ENCODE peak calls at places on chromosomes 12 and 14, in five cellular contexts. G, O, M, N and Q are unnamed samples.

GRCh38 chr14:58641509-58641908 is 3.7 kb downstream of the DACT1 start:
- DNase-seq in O (no peak), M (no peak), G (no peak), N (no peak), Q (no peak)

GRCh38 chr12:104187446-104188155 is 28.0 kb upstream of the TXNRD1 start:
- DNase-seq in N (no peak), M (no peak), G (no peak), O (no peak), Q (peak; percentile 26)

GRCh38 chr12:126772171-126772864 is 1494.7 kb upstream of the TMEM132C start:
- DNase-seq in O (no peak), G (no peak), M (no peak), N (no peak), Q (no peak)

GRCh38 chr12:106527356-106527755 is 55.4 kb upstream of the RFX4 start:
- DNase-seq in O (no peak), N (no peak), G (peak; percentile 16), M (no peak), Q (no peak)

GRCh38 chr12:18718462-18718861 is 19.4 kb downstream of the PLCZ1 start:
- DNase-seq in N (no peak), O (no peak), M (no peak), G (no peak), Q (no peak)

GRCh38 chr12:116594325-116595038 is 35.3 kb downstream of the MAP1LC3B2 start:
- DNase-seq in O (peak; percentile 62), N (no peak), G (no peak), M (peak; percentile 49), Q (no peak)

GRCh38 chr12:109550310-109550680 is 23.0 kb downstream of the MMAB start:
- DNase-seq in G (no peak), M (no peak), N (no peak), O (no peak), Q (no peak)

GRCh38 chr12:24475337-24475736 is 473.6 kb downstream of the BCAT1 start:
- DNase-seq in N (no peak), G (no peak), M (no peak), O (no peak), Q (no peak)

GRCh38 chr14:99727096-99727870 is 43.2 kb downstream of the CYP46A1 start:
- DNase-seq in O (peak; percentile 36), M (peak; percentile 13), N (no peak), G (no peak), Q (peak; percentile 23)

GRCh38 chr14:104139460-104140212 is 1.2 kb downstream of the KIF26A start:
- DNase-seq in M (peak; percentile 57), G (no peak), N (no peak), O (no peak), Q (peak; percentile 21)

GRCh38 chr12:54612216-54612750 is 22.4 kb downstream of the LACRT start:
- DNase-seq in M (no peak), O (no peak), N (no peak), G (no peak), Q (no peak)

GRCh38 chr12:104964167-104964566 is 6.1 kb upstream of the SLC41A2 start:
- DNase-seq in O (no peak), G (no peak), N (no peak), M (no peak), Q (no peak)

GRCh38 chr12:65025070-65025469 is 96.0 kb downstream of the WIF1 start:
- DNase-seq in M (no peak), G (no peak), N (no peak), O (no peak), Q (no peak)

GRCh38 chr14:54664961-54665360 is 98.0 kb downstream of the SAMD4A start:
- DNase-seq in G (peak; percentile 75), N (no peak), M (no peak), O (no peak), Q (no peak)

GRCh38 chr14:54667026-54667744 is 100.3 kb downstream of the SAMD4A start:
- DNase-seq in M (no peak), G (no peak), O (no peak), N (no peak), Q (no peak)

GRCh38 chr14:54662491-54663116 is 95.7 kb downstream of the SAMD4A start:
- DNase-seq in N (no peak), G (peak; percentile 82), M (no peak), O (no peak), Q (no peak)

GRCh38 chr14:54667764-54668163 is 100.8 kb downstream of the SAMD4A start:
- DNase-seq in M (no peak), O (no peak), N (no peak), G (no peak), Q (no peak)

DNA sequence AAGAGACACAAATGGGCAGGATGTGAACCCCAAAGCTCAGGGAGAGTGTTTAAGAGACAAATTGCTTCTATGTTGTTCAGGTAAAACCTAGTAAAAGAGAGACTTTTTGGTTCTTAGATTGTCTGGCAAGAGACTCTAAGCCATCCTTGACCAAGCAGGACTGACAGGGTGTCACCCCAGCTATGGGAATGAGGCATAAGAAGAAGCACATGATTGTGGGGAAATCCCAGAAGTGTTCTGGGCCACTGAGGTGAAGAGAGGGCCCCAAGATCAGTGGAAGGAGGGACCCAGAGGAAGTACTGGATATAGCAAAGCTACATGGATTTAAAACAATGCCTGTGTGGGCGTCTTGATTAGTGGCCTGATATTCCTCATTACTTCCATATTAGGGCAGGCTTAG is 99.0 kb downstream of the SAMD4A start:
- DNase-seq in G (no peak), M (no peak), O (no peak), N (no peak), Q (no peak)
- H3K4me1 ChIP-seq in G (peaks cover 31% of the 10 kb centered on the region), M (peaks cover 83% of the 10 kb centered on the region), O (no peaks in the 10 kb centered on the region), N (peaks cover 7% of the 10 kb centered on the region), Q (no peaks in the 10 kb centered on the region)

GRCh38 chr12:4024701-4025419 is 151.7 kb upstream of the PARP11 start:
- DNase-seq in M (no peak), O (peak; percentile 54), G (no peak), N (no peak), Q (no peak)

GRCh38 chr12:4030938-4031702 is 157.9 kb upstream of the PARP11 start:
- DNase-seq in G (peak; percentile 90), M (peak; percentile 86), N (peak; percentile 86), O (peak; percentile 96), Q (peak; percentile 86)

GRCh38 chr12:4025420-4026358 is 152.5 kb upstream of the PARP11 start:
- DNase-seq in M (no peak), G (no peak), O (peak; percentile 75), N (no peak), Q (peak; percentile 41)

GRCh38 chr12:4027412-4027811 is 154.2 kb upstream of the PARP11 start:
- DNase-seq in N (no peak), O (peak; percentile 53), M (no peak), G (no peak), Q (no peak)

GRCh38 chr12:4026476-4026875 is 153.3 kb upstream of the PARP11 start:
- DNase-seq in G (no peak), N (no peak), O (peak; percentile 56), M (no peak), Q (no peak)
- TF ChIP-seq POLR2A in G (no peak), N (no peak), O (no peak), M (no peak), Q (no peak)

DNA sequence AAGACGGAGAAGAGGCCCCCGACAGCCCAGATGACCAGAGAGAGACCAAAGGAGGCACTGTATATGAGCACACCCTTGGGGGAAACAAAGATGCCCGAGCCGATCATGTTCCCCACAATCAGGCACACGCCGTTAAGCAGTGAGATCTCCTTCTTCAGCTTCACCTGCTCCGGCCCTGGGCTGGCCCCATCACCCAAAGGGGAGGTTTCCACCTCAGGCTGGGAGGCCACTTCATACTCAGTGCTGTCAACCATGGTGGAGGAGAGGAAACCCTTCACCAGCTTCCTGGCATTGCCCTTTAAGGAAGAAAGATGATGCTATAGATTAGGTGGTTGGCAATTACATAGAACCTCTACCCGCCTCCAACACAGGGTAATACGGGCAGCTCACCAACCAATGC is 2.1 kb downstream of the SLC7A7 start:
- DNase-seq in M (no peak), N (no peak), G (no peak), O (no peak), Q (no peak)
- H3K4me1 ChIP-seq in M (peaks cover 5% of the 10 kb centered on the region), N (no peaks in the 10 kb centered on the region), G (peaks cover 11% of the 10 kb centered on the region), O (no peaks in the 10 kb centered on the region), Q (no peaks in the 10 kb centered on the region)

DNA sequence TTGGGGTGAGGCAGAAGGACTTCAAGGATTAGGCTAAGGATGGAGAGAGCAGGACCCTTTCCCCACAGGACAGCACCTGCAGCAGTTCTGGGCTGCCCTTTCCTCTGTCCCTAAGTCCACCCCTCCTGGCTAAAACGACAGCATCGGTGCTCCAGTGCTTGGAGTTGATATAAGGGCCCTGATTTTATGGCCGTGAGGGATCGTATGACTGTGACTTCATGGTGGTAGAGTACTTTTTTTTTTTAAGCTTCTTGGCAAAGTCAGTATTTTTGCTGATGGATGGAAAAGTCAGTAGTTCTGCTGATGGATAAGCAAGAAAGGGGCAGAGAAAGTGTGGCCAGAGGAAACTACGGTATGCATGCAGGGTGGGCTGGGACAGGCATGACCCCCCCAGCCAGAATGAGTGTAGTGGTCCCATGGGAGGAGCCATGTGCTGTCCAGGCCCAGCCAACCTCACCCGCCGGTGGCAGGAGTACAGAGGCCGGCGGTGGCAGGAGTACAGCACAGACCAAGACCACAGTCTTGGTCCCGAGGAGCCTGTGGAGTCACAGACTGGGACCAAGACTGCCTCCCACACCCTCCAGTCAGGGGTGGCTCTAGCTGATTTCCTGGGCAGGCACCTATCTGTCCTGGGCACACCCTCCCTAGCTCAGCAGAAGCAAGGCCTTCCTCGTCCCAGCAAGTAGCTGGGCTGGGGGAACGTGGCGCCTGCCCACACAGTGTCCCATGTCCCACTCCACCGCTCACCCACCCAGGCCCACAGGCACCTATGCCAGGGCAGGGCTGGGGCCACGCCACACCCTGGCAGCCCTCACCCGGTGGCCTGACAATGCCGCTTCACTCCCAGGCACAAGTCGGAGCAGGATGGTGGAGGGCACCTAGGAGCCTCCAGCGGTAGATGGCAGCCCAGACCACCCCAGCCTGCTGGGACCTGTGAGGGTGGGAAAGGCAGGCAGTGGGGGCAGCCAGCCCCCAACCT is 46.3 kb downstream of the CCDC88C start:
- DNase-seq in G (no peak), N (no peak), O (no peak), M (no peak), Q (no peak)
- TF ChIP-seq POLR2A in G (no peak), N (no peak), O (no peak), M (no peak), Q (no peak)

DNA sequence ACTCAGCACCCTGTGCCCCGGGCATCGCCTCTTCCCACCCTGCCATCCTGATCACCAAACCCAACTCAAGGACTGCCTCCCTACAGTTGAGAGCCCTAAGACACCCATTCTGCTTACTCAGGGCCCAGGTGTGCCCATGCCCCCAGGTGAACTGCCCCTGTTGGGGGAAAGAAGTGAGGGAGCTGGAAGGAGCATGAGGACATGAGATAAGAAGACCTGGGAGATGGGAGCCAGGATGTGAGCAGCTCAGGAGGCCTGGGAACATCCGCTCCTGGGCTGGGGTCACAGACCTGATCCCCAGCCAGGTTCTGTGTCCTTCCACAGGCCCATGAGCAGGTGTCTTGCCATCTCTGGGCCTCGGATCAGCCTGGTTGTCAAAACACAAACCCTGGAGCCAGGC is 6.6 kb downstream of the RAPGEF3 start:
- DNase-seq in N (no peak), G (no peak), O (no peak), M (no peak), Q (no peak)
- H3K4me1 ChIP-seq in N (peaks cover 29% of the 10 kb centered on the region), G (peaks cover 45% of the 10 kb centered on the region), O (no peaks in the 10 kb centered on the region), M (peaks cover 52% of the 10 kb centered on the region), Q (peaks cover 16% of the 10 kb centered on the region)